ENCODE peak calls at places on chromosomes 7 and 10, in four cellular contexts. Q, S, I and B are unnamed samples.

GRCh38 chr10:6601224-6601805 is 21.2 kb upstream of the PRKCQ start:
- DNase-seq in Q (no peak), S (no peak), I (no peak), B (no peak)

GRCh38 chr10:121595806-121596667 is 2.2 kb downstream of the FGFR2 start:
- DNase-seq in Q (no peak), S (no peak), I (no peak), B (no peak)

GRCh38 chr7:100888988-100889760 is at the start of gene UFSP1:
- DNase-seq in Q (no peak), S (no peak), I (no peak), B (no peak)

GRCh38 chr7:82810558-82811259 is 352.0 kb downstream of the PCLO start:
- DNase-seq in Q (peak), S (peak), I (no peak), B (peak)

GRCh38 chr7:36777855-36778254 is 53.6 kb upstream of the AOAH start:
- DNase-seq in Q (no peak), S (no peak), I (no peak), B (no peak)

GRCh38 chr7:71626206-71626605 is 494.3 kb downstream of the GALNT17 start:
- DNase-seq in Q (peak), S (peak), I (no peak), B (peak)

GRCh38 chr10:77451886-77452285 is 185.7 kb downstream of the KCNMA1 start:
- DNase-seq in Q (no peak), S (no peak), I (no peak), B (no peak)

GRCh38 chr7:46123-46829 is 146.1 kb upstream of the FAM20C start:
- DNase-seq in Q (no peak), S (no peak), I (no peak), B (no peak)

GRCh38 chr7:130982651-130983050 is 248.6 kb upstream of the KLF14 start:
- DNase-seq in Q (no peak), S (no peak), I (no peak), B (no peak)

GRCh38 chr7:108650487-108650886 is 80.8 kb downstream of the DNAJB9 start:
- DNase-seq in Q (peak), S (peak), I (no peak), B (peak)

GRCh38 chr10:124214610-124215009 is 121.2 kb upstream of the CHST15 start:
- DNase-seq in Q (no peak), S (no peak), I (no peak), B (no peak)

GRCh38 chr7:154472332-154472731 is 420.1 kb downstream of the DPP6 start:
- DNase-seq in Q (no peak), S (no peak), I (no peak), B (no peak)

GRCh38 chr10:29105516-29106215 is 183.2 kb upstream of the LYZL1 start:
- DNase-seq in Q (peak), S (peak), I (no peak), B (peak)

GRCh38 chr7:72292794-72293193 is 119.3 kb downstream of the CALN1 start:
- DNase-seq in Q (no peak), S (no peak), I (no peak), B (no peak)

GRCh38 chr7:92830047-92830446 is 6.3 kb downstream of the CDK6 start:
- DNase-seq in Q (no peak), S (no peak), I (no peak), B (no peak)

GRCh38 chr7:121798896-121799295 is 74.1 kb upstream of the PTPRZ1 start:
- DNase-seq in Q (peak), S (no peak), I (no peak), B (peak)

GRCh38 chr7:46131916-46132795 is 211.1 kb upstream of the IGFBP3 start:
- DNase-seq in Q (peak), S (no peak), I (no peak), B (peak)

GRCh38 chr7:157495177-157495553 is 158.4 kb downstream of the DNAJB6 start:
- DNase-seq in Q (no peak), S (no peak), I (no peak), B (no peak)

GRCh38 chr10:62839595-62839994 is 23.4 kb upstream of the EGR2 start:
- DNase-seq in Q (no peak), S (no peak), I (no peak), B (no peak)

GRCh38 chr10:16183989-16184643 is 252.7 kb upstream of the PTER start:
- DNase-seq in Q (no peak), S (no peak), I (no peak), B (no peak)

GRCh38 chr10:112213836-112214235 is 30.3 kb upstream of the GPAM start:
- DNase-seq in Q (no peak), S (no peak), I (no peak), B (no peak)

GRCh38 chr10:78576276-78576675 is 492.5 kb upstream of the ZMIZ1 start:
- DNase-seq in Q (no peak), S (no peak), I (no peak), B (no peak)

GRCh38 chr10:118694848-118695247 is 59.9 kb downstream of the CACUL1 start:
- DNase-seq in Q (peak), S (peak), I (no peak), B (peak)

GRCh38 chr10:4382811-4383210 is 443.2 kb upstream of the AKR1E2 start:
- DNase-seq in Q (no peak), S (no peak), I (no peak), B (no peak)

GRCh38 chr10:124545346-124545745 is 83.7 kb downstream of the LHPP start:
- DNase-seq in Q (no peak), S (no peak), I (no peak), B (no peak)

GRCh38 chr7:74288034-74288881 is 949 bp upstream of the CLIP2 start:
- DNase-seq in Q (no peak), S (peak), I (no peak), B (peak)

DNA sequence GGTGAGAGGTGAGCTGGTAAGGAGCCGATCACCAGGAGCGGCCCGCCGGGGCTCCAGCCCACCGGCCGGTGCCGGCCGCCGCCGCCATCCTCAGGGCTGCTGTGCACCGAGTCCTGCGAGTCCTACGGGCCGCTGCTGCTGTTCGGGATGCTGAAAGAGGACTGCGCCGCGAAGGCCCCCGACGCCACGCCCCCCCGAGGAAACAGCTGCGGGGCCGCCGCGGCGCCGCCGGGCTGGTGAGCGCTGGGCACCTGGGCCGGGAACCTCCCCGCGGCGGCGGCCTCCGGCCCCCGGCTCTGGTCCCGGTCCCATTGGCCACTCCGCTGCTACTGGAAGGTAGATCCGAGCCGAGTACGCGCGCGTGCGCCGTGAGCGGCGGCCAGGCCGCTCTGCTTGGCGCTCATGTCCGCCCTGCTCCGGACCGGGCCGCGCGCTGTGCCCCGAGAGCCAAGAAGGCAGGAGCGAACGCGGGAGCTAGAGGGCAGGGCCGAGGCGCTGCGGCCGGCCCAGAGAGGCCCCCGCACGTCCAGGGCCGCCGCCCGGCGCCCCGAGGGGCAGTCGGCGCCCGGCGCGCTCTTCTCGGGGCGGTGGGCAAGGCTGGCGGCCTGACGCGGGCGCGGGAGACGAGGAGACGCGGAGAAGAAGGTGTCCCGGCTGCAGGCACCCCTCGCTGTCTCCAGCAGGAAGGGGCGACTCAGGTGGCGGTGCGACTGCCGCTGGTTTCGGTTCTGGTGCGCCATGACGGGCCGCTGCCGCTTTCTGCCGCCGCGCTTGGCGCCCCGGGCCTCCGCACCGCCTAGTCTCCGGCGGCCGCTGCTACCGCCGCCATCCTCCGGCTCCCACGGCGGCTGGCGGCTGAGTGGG is 121.3 kb upstream of the WIPF3 start:
- DNase-seq in Q (peak), S (peak), I (peak), B (peak)
- H3K4me3 ChIP-seq in Q (peak), S (peak), I (peak), B (peak)

GRCh38 chr10:59177031-59177861 is 803 bp downstream of the PHYHIPL start:
- DNase-seq in Q (peak), S (peak), I (no peak), B (peak)
- TF ChIP-seq CTCF in Q (no peak), S (no peak), I (no peak), B (no peak)

GRCh38 chr10:71998840-71999194 is 34.6 kb downstream of the CHST3 start:
- DNase-seq in Q (peak), S (peak), I (peak), B (peak)
- H3K4me3 ChIP-seq in Q (no peak), S (no peak), I (peak), B (no peak)

DNA sequence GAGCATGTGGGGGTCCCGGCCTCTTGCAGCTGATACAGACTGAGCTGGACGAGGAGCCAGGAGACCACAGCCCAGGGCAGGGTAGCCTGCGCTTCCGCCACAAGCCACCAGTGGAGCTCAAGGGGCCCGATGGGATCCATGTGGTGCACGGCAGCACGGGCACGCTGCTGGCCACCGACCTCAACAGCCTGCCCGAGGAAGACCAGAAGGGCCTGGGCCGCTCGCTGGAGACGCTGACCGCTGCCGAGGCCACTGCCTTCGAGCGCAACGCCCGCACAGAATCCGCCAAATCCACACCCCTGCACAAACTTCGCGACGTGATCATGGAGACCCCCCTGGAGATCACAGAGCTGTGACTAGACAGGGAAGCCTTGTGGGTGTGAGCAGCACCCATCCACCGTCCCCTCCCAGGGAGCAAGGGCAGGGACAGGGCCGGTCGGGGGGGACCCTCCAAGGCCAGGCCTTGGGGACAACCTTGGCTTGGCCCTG is 36.1 kb downstream of the PSAP start:
- DNase-seq in Q (no peak), S (no peak), I (no peak), B (no peak)
- TF ChIP-seq CTCF in Q (peak), S (no peak), I (no peak), B (no peak)

GRCh38 chr7:158548726-158549125 is 38.9 kb downstream of the PTPRN2 start:
- DNase-seq in Q (no peak), S (no peak), I (no peak), B (no peak)

GRCh38 chr7:158549834-158550700 is 37.6 kb downstream of the PTPRN2 start:
- DNase-seq in Q (no peak), S (no peak), I (no peak), B (no peak)

GRCh38 chr7:158550886-158551452 is 36.7 kb downstream of the PTPRN2 start:
- DNase-seq in Q (no peak), S (no peak), I (no peak), B (no peak)

GRCh38 chr7:158547817-158548216 is 39.8 kb downstream of the PTPRN2 start:
- DNase-seq in Q (no peak), S (no peak), I (no peak), B (no peak)

GRCh38 chr7:158549176-158549833 is 38.3 kb downstream of the PTPRN2 start:
- DNase-seq in Q (peak), S (peak), I (no peak), B (peak)
- H3K4me3 ChIP-seq in Q (no peak), S (no peak), I (no peak), B (no peak)

GRCh38 chr7:43215061-43215460 is 102.6 kb downstream of the HECW1 start:
- DNase-seq in Q (no peak), S (no peak), I (no peak), B (no peak)

GRCh38 chr7:43211276-43211675 is 98.8 kb downstream of the HECW1 start:
- DNase-seq in Q (no peak), S (no peak), I (no peak), B (no peak)

GRCh38 chr7:43208189-43208588 is 95.7 kb downstream of the HECW1 start:
- DNase-seq in Q (no peak), S (no peak), I (no peak), B (no peak)

GRCh38 chr7:43212921-43213320 is 100.5 kb downstream of the HECW1 start:
- DNase-seq in Q (no peak), S (no peak), I (no peak), B (no peak)

GRCh38 chr7:43211693-43212092 is 99.2 kb downstream of the HECW1 start:
- DNase-seq in Q (peak), S (no peak), I (no peak), B (no peak)
- TF ChIP-seq CTCF in Q (no peak), S (no peak), I (no peak), B (no peak)

GRCh38 chr10:33006342-33006887 is 48.4 kb upstream of the ITGB1 start:
- DNase-seq in Q (no peak), S (no peak), I (no peak), B (no peak)
- H3K4me3 ChIP-seq in Q (no peak), S (no peak), I (peak), B (no peak)

GRCh38 chr7:106978425-106979386 is 65.8 kb upstream of the PRKAR2B start:
- DNase-seq in Q (no peak), S (no peak), I (peak), B (no peak)
- TF ChIP-seq CTCF in Q (peak), S (peak), I (no peak), B (peak)